ENCODE peak calls at places on chromosomes 3 and 15, in four cellular contexts. R, H, F and U are unnamed samples.
A peak's percentile ranks its signal among the peaks of the same experiment; 100 is the strongest.

GRCh38 chr3:45571216-45571615 is 23.3 kb upstream of the LIMD1 start:
- DNase-seq in R (no peak), F (no peak), H (no peak), U (no peak)

GRCh38 chr15:68586274-68586961 is 7.6 kb downstream of the CORO2B start:
- DNase-seq in R (peak; percentile 94), H (peak; percentile 57), F (no peak), U (no peak)

GRCh38 chr15:26767169-26767670 is 5.6 kb downstream of the GABRB3 start:
- DNase-seq in F (no peak), R (no peak), H (no peak), U (no peak)

GRCh38 chr15:52551762-52552161 is 17.1 kb downstream of the ARPP19 start:
- DNase-seq in R (no peak), H (no peak), F (no peak), U (no peak)

GRCh38 chr3:159856496-159857098 is 132.0 kb upstream of the IL12A start:
- DNase-seq in H (no peak), F (no peak), R (no peak), U (no peak)

GRCh38 chr3:52076900-52077299 is 20.5 kb upstream of the DUSP7 start:
- DNase-seq in H (no peak), F (no peak), R (no peak), U (no peak)

GRCh38 chr15:73323956-73324355 is 44.8 kb downstream of the HCN4 start:
- DNase-seq in R (no peak), F (no peak), H (peak; percentile 54), U (no peak)

GRCh38 chr3:86951343-86951742 is 39.6 kb downstream of the VGLL3 start:
- DNase-seq in F (no peak), R (no peak), H (no peak), U (no peak)

GRCh38 chr3:64111872-64112271 is 88.6 kb upstream of the PSMD6 start:
- DNase-seq in H (no peak), F (no peak), R (no peak), U (no peak)

GRCh38 chr15:89227425-89227824 is 6.0 kb upstream of the RLBP1 start:
- DNase-seq in H (no peak), F (no peak), R (no peak), U (no peak)

GRCh38 chr15:25180606-25181289 is 226.0 kb downstream of the SNRPN start:
- DNase-seq in R (no peak), F (no peak), H (peak; percentile 40), U (no peak)

GRCh38 chr15:74867562-74868458 is 5.4 kb downstream of the SCAMP2 start:
- DNase-seq in F (no peak), H (no peak), R (no peak), U (no peak)